ENCODE peak calls at places on chromosomes 2 and 18, in eight cellular contexts. T, V, A, D, I, R, J and U are unnamed samples.

GRCh38 chr18:28729321-28729720 is 552.4 kb upstream of the CDH2 start:
- DNase-seq in T (no peak), V (no peak), A (no peak), D (no peak), I (no peak), R (no peak), J (peak), U (no peak)

GRCh38 chr2:127365211-127365643 is 22.5 kb downstream of the MAP3K2 start:
- DNase-seq in T (no peak), V (no peak), A (no peak), D (no peak), I (no peak), R (no peak), J (peak), U (no peak)

GRCh38 chr2:46073540-46074018 is 223.6 kb upstream of the EPAS1 start:
- DNase-seq in T (no peak), V (peak), A (no peak), D (no peak), I (no peak), R (no peak), J (peak), U (no peak)

GRCh38 chr2:9256570-9257043 is 50.0 kb downstream of the ASAP2 start:
- DNase-seq in T (no peak), V (no peak), A (no peak), D (no peak), I (no peak), R (no peak), J (no peak), U (no peak)

GRCh38 chr2:65070172-65070830 is 14.1 kb downstream of the CEP68 start:
- DNase-seq in T (no peak), V (no peak), A (no peak), D (no peak), I (no peak), R (peak), J (peak), U (no peak)

GRCh38 chr18:65522907-65523306 is 227.9 kb upstream of the CDH7 start:
- DNase-seq in T (no peak), V (no peak), A (no peak), D (no peak), I (no peak), R (no peak), J (no peak), U (no peak)

GRCh38 chr2:241064008-241064801 is 37.9 kb downstream of the MTERF4 start:
- DNase-seq in T (peak), V (peak), A (peak), D (peak), I (peak), R (peak), J (no peak), U (no peak)

GRCh38 chr18:45165871-45166270 is 449.4 kb upstream of the SLC14A2 start:
- DNase-seq in T (no peak), V (no peak), A (no peak), D (no peak), I (no peak), R (no peak), J (no peak), U (no peak)

GRCh38 chr2:132253496-132254305 is 91.9 kb upstream of the ANKRD30BL start:
- DNase-seq in T (no peak), V (no peak), A (peak), D (no peak), I (no peak), R (no peak), J (no peak), U (peak)

GRCh38 chr2:127179756-127180155 is 40.3 kb downstream of the CYP27C1 start:
- DNase-seq in T (no peak), V (no peak), A (no peak), D (no peak), I (peak), R (no peak), J (no peak), U (peak)

GRCh38 chr2:40165503-40165867 is 286.4 kb downstream of the SLC8A1 start:
- DNase-seq in T (no peak), V (no peak), A (no peak), D (no peak), I (no peak), R (no peak), J (peak), U (no peak)

GRCh38 chr2:128371248-128371630 is 52.6 kb upstream of the HS6ST1 start:
- DNase-seq in T (no peak), V (no peak), A (peak), D (no peak), I (peak), R (no peak), J (no peak), U (no peak)

GRCh38 chr2:223536546-223536945 is 65.6 kb downstream of the SCG2 start:
- DNase-seq in T (no peak), V (no peak), A (no peak), D (no peak), I (no peak), R (no peak), J (no peak), U (no peak)

GRCh38 chr2:177314194-177314593 is 49.7 kb upstream of the NFE2L2 start:
- DNase-seq in T (no peak), V (no peak), A (no peak), D (no peak), I (no peak), R (no peak), J (peak), U (no peak)

GRCh38 chr18:13267517-13267916 is 49.0 kb downstream of the LDLRAD4 start:
- DNase-seq in T (no peak), V (no peak), A (no peak), D (no peak), I (no peak), R (no peak), J (no peak), U (peak)

GRCh38 chr2:85989288-85989865 is 100.6 kb upstream of the ST3GAL5 start:
- DNase-seq in T (no peak), V (no peak), A (no peak), D (no peak), I (no peak), R (no peak), J (no peak), U (no peak)

GRCh38 chr2:23426284-23426905 is 41.4 kb downstream of the KLHL29 start:
- DNase-seq in T (no peak), V (no peak), A (no peak), D (no peak), I (no peak), R (no peak), J (peak), U (peak)

GRCh38 chr2:138275292-138275690 is 226.3 kb upstream of the SPOPL start:
- DNase-seq in T (no peak), V (no peak), A (no peak), D (no peak), I (no peak), R (no peak), J (no peak), U (no peak)

GRCh38 chr2:237122214-237122666 is 36.6 kb downstream of the COPS8 start:
- DNase-seq in T (peak), V (peak), A (no peak), D (no peak), I (peak), R (peak), J (peak), U (no peak)

GRCh38 chr2:131402320-131403049 is 38.5 kb upstream of the RAB6D start:
- DNase-seq in T (no peak), V (no peak), A (no peak), D (no peak), I (no peak), R (no peak), J (no peak), U (no peak)

GRCh38 chr2:64942693-64943092 is 46.5 kb upstream of the SLC1A4 start:
- DNase-seq in T (no peak), V (no peak), A (no peak), D (no peak), I (no peak), R (no peak), J (no peak), U (no peak)

GRCh38 chr2:146701183-146701582 is 1143.6 kb upstream of the ACVR2A start:
- DNase-seq in T (no peak), V (no peak), A (no peak), D (no peak), I (no peak), R (no peak), J (no peak), U (no peak)

GRCh38 chr2:10877691-10878111 is 34.0 kb upstream of the KCNF1 start:
- DNase-seq in T (no peak), V (no peak), A (no peak), D (no peak), I (no peak), R (no peak), J (peak), U (no peak)

GRCh38 chr2:222468338-222468737 is 44.0 kb downstream of the SGPP2 start:
- DNase-seq in T (peak), V (no peak), A (no peak), D (no peak), I (peak), R (no peak), J (no peak), U (no peak)

GRCh38 chr18:54224379-54225014 is at the start of gene MBD2:
- DNase-seq in T (peak), V (peak), A (peak), D (peak), I (peak), R (peak), J (peak), U (peak)
- TF ChIP-seq CTCF in T (no peak), V (no peak), A (no peak), D (peak), I (no peak), R (peak), J (peak), U (no peak)

GRCh38 chr2:109256111-109256510 is 127.1 kb downstream of the SH3RF3 start:
- DNase-seq in T (no peak), V (no peak), A (no peak), D (no peak), I (no peak), R (no peak), J (no peak), U (no peak)
- H3K4me3 ChIP-seq in T (no peak), V (no peak), A (no peak), D (no peak), I (no peak), R (no peak), J (no peak), U (no peak)

GRCh38 chr2:78498125-78498524 is 527.4 kb upstream of the REG3G start:
- DNase-seq in T (no peak), V (no peak), A (no peak), D (no peak), I (no peak), R (no peak), J (no peak), U (no peak)
- TF ChIP-seq POLR2A in T (no peak), V (no peak), A (no peak), D (no peak), I (no peak), R (no peak), J (no peak), U (no peak)

DNA sequence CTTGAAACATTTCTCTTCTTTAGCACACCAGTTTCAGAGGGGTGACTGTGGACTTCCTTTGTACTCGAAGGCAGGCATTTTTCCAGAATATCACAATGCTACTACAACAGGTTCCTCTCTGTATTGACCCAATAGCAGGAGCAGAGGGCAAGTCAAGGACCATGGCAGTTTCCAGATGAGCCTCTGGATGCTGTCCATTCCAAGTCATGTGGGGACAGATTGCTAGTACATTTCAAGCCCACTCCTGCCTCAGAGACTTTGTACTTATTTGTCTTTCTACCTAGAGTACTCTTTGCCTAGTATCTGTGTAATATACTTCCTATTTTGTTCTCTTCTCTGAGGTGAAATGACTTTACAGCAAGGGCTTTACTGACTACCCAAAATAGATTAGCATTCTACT is 373.9 kb downstream of the PIK3C3 start:
- DNase-seq in T (no peak), V (no peak), A (no peak), D (no peak), I (no peak), R (no peak), J (no peak), U (no peak)
- TF ChIP-seq CTCF in T (no peak), V (no peak), A (no peak), D (no peak), I (no peak), R (no peak), J (no peak), U (no peak)